ENCODE peak calls at places on chromosomes 6 and 20, in five cellular contexts. Z is lower lobe of right lung, Q is uterus, V is GM12865, T is AG04450. P is an unnamed sample.

GRCh38 chr6:53805016-53805415 is 10.2 kb downstream of the LRRC1 start:
- DNase-seq in Z (no peak), Q (no peak), V (no peak), T (no peak), P (no peak)

GRCh38 chr6:10531942-10532341 is 10.8 kb downstream of the GCNT2 start:
- DNase-seq in Z (no peak), Q (no peak), V (peak; percentile 61), T (no peak), P (no peak)

GRCh38 chr6:35056952-35057351 is 84.2 kb downstream of the TCP11 start:
- DNase-seq in Z (no peak), Q (no peak), V (no peak), T (no peak), P (peak; percentile 69)

GRCh38 chr20:42270539-42270938 is 652.4 kb upstream of the CHD6 start:
- DNase-seq in Z (no peak), Q (no peak), V (no peak), T (no peak), P (peak; percentile 31)

GRCh38 chr20:17533396-17533795 is 2.2 kb upstream of the BFSP1 start:
- DNase-seq in Z (no peak), Q (no peak), V (peak; percentile 58), T (no peak), P (peak; percentile 88)

GRCh38 chr6:121573466-121573865 is 138.0 kb downstream of the GJA1 start:
- DNase-seq in Z (no peak), Q (no peak), V (no peak), T (no peak), P (no peak)

GRCh38 chr6:80528115-80528514 is 421.6 kb downstream of the BCKDHB start:
- DNase-seq in Z (no peak), Q (no peak), V (no peak), T (no peak), P (no peak)

GRCh38 chr6:31945507-31946369 is at the start of gene CFB:
- DNase-seq in Z (peak; percentile 80), Q (peak; percentile 82), V (no peak), T (peak; percentile 46), P (no peak)

GRCh38 chr20:49318430-49319203 is 40.8 kb upstream of the ZNFX1 start:
- DNase-seq in Z (peak; percentile 54), Q (no peak), V (no peak), T (no peak), P (no peak)

P was measured in MV-4-11.